ENCODE peak calls at places on chromosomes 7 and 10, in four cellular contexts. M is Ammon's horn, C is amygdala, O is HS-5. S is an unnamed sample.

GRCh38 chr7:55140221-55140980 is 121.6 kb downstream of the EGFR start:
- DNase-seq in M (no peak), C (no peak), O (no peak), S (no peak)

GRCh38 chr10:96496281-96496925 is 17.3 kb downstream of the TLL2 start:
- DNase-seq in M (no peak), C (no peak), O (no peak), S (no peak)

GRCh38 chr7:114970308-114970707 is 48.4 kb downstream of the MDFIC start:
- DNase-seq in M (no peak), C (no peak), O (no peak), S (no peak)

GRCh38 chr10:62769574-62770242 is 34.8 kb upstream of the ADO start:
- DNase-seq in M (no peak), C (no peak), O (no peak), S (no peak)

GRCh38 chr7:26441640-26442277 is 150.1 kb downstream of the SNX10 start:
- DNase-seq in M (no peak), C (no peak), O (no peak), S (no peak)

GRCh38 chr10:26214538-26215461 is 1.8 kb upstream of the GAD2 start:
- DNase-seq in M (no peak), C (no peak), O (no peak), S (no peak)

GRCh38 chr7:107291434-107291833 is 122.6 kb downstream of the HBP1 start:
- DNase-seq in M (no peak), C (no peak), O (no peak), S (no peak)

GRCh38 chr10:12067336-12067735 is 1.4 kb upstream of the DHTKD1 start:
- DNase-seq in M (no peak), C (no peak), O (peak), S (peak)

GRCh38 chr7:44237696-44238095 is 36.9 kb downstream of the YKT6 start:
- DNase-seq in M (no peak), C (no peak), O (no peak), S (no peak)

GRCh38 chr10:72340911-72341310 is 13.8 kb downstream of the DNAJB12 start:
- DNase-seq in M (no peak), C (no peak), O (no peak), S (no peak)

GRCh38 chr7:79523426-79523825 is 70.0 kb upstream of the MAGI2 start:
- DNase-seq in M (no peak), C (no peak), O (peak), S (no peak)

GRCh38 chr7:94389381-94389780 is 5.3 kb upstream of the COL1A2 start:
- DNase-seq in M (no peak), C (no peak), O (no peak), S (no peak)

GRCh38 chr7:73851410-73852338 is 9.3 kb upstream of the TMEM270 start:
- DNase-seq in M (no peak), C (no peak), O (peak), S (peak)

GRCh38 chr10:13969118-13969791 is 361.5 kb downstream of the FRMD4A start:
- DNase-seq in M (no peak), C (no peak), O (no peak), S (no peak)

GRCh38 chr7:146655928-146656797 is 539.6 kb downstream of the CNTNAP2 start:
- DNase-seq in M (no peak), C (no peak), O (no peak), S (no peak)

GRCh38 chr10:70838270-70838669 is 22.5 kb downstream of the SGPL1 start:
- DNase-seq in M (no peak), C (no peak), O (no peak), S (no peak)

GRCh38 chr7:1068656-1069055 is 19.3 kb upstream of the GPER1 start:
- DNase-seq in M (no peak), C (no peak), O (no peak), S (no peak)

GRCh38 chr10:132309466-132309865 is 1.7 kb upstream of the STK32C start:
- DNase-seq in M (no peak), C (no peak), O (no peak), S (no peak)

GRCh38 chr10:17599089-17599488 is 18.1 kb downstream of the HACD1 start:
- DNase-seq in M (no peak), C (no peak), O (no peak), S (no peak)

GRCh38 chr10:119306964-119307363 is 99.6 kb downstream of the GRK5 start:
- DNase-seq in M (no peak), C (no peak), O (no peak), S (no peak)

GRCh38 chr10:91313761-91314520 is 93.5 kb downstream of the PCGF5 start:
- DNase-seq in M (peak), C (no peak), O (peak), S (peak)

GRCh38 chr7:20241491-20242261 is 24.5 kb upstream of the MACC1 start:
- DNase-seq in M (no peak), C (no peak), O (peak), S (peak)

GRCh38 chr7:16345979-16346958 is 75.1 kb downstream of the CRPPA start:
- DNase-seq in M (no peak), C (no peak), O (peak), S (peak)

GRCh38 chr10:110165239-110165638 is 42.2 kb upstream of the MXI1 start:
- DNase-seq in M (no peak), C (no peak), O (no peak), S (no peak)

GRCh38 chr7:36305226-36305625 is 84.4 kb upstream of the ANLN start:
- DNase-seq in M (no peak), C (no peak), O (no peak), S (no peak)

GRCh38 chr7:5423272-5423843 is at the start of gene TNRC18:
- DNase-seq in M (no peak), C (peak), O (no peak), S (no peak)

GRCh38 chr7:29896685-29897411 is 90.5 kb downstream of the WIPF3 start:
- DNase-seq in M (no peak), C (no peak), O (no peak), S (no peak)

GRCh38 chr7:89054364-89054763 is 258.8 kb upstream of the TEX47 start:
- DNase-seq in M (no peak), C (no peak), O (no peak), S (no peak)

GRCh38 chr7:7135074-7135473 is 47.3 kb upstream of the C1GALT1 start:
- DNase-seq in M (no peak), C (no peak), O (no peak), S (no peak)

S was measured in epithelial cell of proximal tubule.